ENCODE peak calls at places on chromosome 4, in nine cellular contexts. M, I, H, L, V, D, P, J and X are unnamed samples.

GRCh38 chr4:21811576-21811975 is 137.0 kb downstream of the KCNIP4 start:
- DNase-seq in M (no peak), I (no peak), H (no peak), L (no peak), V (no peak), D (no peak), P (no peak), J (peak; percentile 52), X (no peak)

GRCh38 chr4:37767019-37767418 is 59.5 kb upstream of the PGM2 start:
- DNase-seq in M (no peak), I (no peak), H (peak; percentile 18), L (no peak), V (no peak), D (no peak), P (no peak), J (no peak), X (no peak)

GRCh38 chr4:41967392-41967791 is 14.2 kb upstream of the DCAF4L1 start:
- DNase-seq in M (no peak), I (no peak), H (peak; percentile 88), L (no peak), V (no peak), D (no peak), P (peak; percentile 68), J (no peak), X (no peak)

GRCh38 chr4:75634281-75634680 is 4.0 kb upstream of the CDKL2 start:
- DNase-seq in M (no peak), I (no peak), H (no peak), L (no peak), V (no peak), D (no peak), P (no peak), J (no peak), X (no peak)

GRCh38 chr4:169383724-169384123 is 113.0 kb upstream of the SH3RF1 start:
- DNase-seq in M (no peak), I (no peak), H (peak; percentile 81), L (peak; percentile 98), V (no peak), D (no peak), P (peak; percentile 72), J (peak; percentile 87), X (peak; percentile 92)

GRCh38 chr4:14196141-14196540 is 568.6 kb upstream of the BOD1L1 start:
- DNase-seq in M (peak; percentile 43), I (no peak), H (peak; percentile 43), L (no peak), V (no peak), D (no peak), P (peak; percentile 73), J (no peak), X (no peak)

GRCh38 chr4:156329779-156330178 is 376.1 kb upstream of the CTSO start:
- DNase-seq in M (no peak), I (no peak), H (peak; percentile 43), L (no peak), V (no peak), D (no peak), P (peak; percentile 36), J (no peak), X (no peak)

GRCh38 chr4:158758142-158758541 is 10.7 kb upstream of the FNIP2 start:
- DNase-seq in M (no peak), I (no peak), H (no peak), L (no peak), V (no peak), D (no peak), P (no peak), J (peak; percentile 62), X (no peak)

GRCh38 chr4:12203945-12204344 is 775.3 kb upstream of the HS3ST1 start:
- DNase-seq in M (no peak), I (no peak), H (no peak), L (no peak), V (no peak), D (no peak), P (no peak), J (no peak), X (no peak)

GRCh38 chr4:85778809-85779124 is 303.8 kb downstream of the ARHGAP24 start:
- DNase-seq in M (no peak), I (no peak), H (no peak), L (no peak), V (no peak), D (no peak), P (peak; percentile 13), J (no peak), X (no peak)
- H3K4me3 ChIP-seq in M (no peak overlapping the region), I (peak overlapping the region; percentile 9), H (no peak overlapping the region), L (peak overlapping the region; percentile 45), V (peak overlapping the region; percentile 44), D (no peak overlapping the region), P (no peak overlapping the region), J (peak overlapping the region; percentile 45), X (peak overlapping the region; percentile 56)

GRCh38 chr4:1415681-1415981 is 9.4 kb upstream of the NKX1-1 start:
- DNase-seq in M (no peak), I (no peak), H (no peak), L (no peak), V (no peak), D (no peak), P (no peak), J (no peak), X (no peak)
- H3K4me3 ChIP-seq in M (no peak overlapping the region), I (no peak overlapping the region), H (no peak overlapping the region), L (no peak overlapping the region), V (no peak overlapping the region), D (no peak overlapping the region), P (no peak overlapping the region), J (no peak overlapping the region), X (no peak overlapping the region)

GRCh38 chr4:141499454-141499853 is 136.9 kb upstream of the IL15 start:
- DNase-seq in M (no peak), I (no peak), H (no peak), L (no peak), V (no peak), D (no peak), P (no peak), J (no peak), X (no peak)

GRCh38 chr4:141501395-141501794 is 135.0 kb upstream of the IL15 start:
- DNase-seq in M (no peak), I (no peak), H (peak; percentile 12), L (no peak), V (no peak), D (no peak), P (peak; percentile 6), J (no peak), X (peak; percentile 36)

GRCh38 chr4:141501931-141502330 is 134.5 kb upstream of the IL15 start:
- DNase-seq in M (no peak), I (no peak), H (peak; percentile 48), L (no peak), V (no peak), D (no peak), P (peak; percentile 29), J (no peak), X (peak; percentile 19)

GRCh38 chr4:141503260-141503659 is 133.1 kb upstream of the IL15 start:
- DNase-seq in M (no peak), I (no peak), H (no peak), L (no peak), V (no peak), D (no peak), P (no peak), J (no peak), X (no peak)

DNA sequence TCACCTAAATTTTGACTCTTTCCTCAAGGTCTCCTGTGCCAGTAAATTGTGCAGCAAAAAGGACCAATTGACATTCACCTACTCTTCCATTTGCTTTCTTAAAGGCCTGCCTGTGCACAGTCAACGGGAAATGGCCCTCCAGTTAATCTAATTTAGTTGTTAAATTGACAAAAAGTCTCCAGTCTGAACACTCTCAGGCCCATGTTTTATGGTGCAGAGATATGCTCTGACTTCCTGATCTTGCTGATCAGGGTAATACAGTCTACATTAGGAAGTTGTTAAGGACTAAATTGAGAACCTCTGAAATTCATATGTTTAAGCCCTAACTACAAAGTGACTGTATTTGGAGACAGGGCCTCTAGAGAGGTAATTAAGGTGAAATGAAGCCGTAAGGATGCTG is 133.6 kb upstream of the IL15 start:
- DNase-seq in M (no peak), I (no peak), H (no peak), L (no peak), V (no peak), D (no peak), P (no peak), J (no peak), X (no peak)
- H3K4me3 ChIP-seq in M (no peak overlapping the region), I (no peak overlapping the region), H (no peak overlapping the region), L (no peak overlapping the region), V (no peak overlapping the region), D (no peak overlapping the region), P (no peak overlapping the region), J (no peak overlapping the region), X (no peak overlapping the region)

GRCh38 chr4:80306255-80306654 is 29.3 kb upstream of the CFAP299 start:
- DNase-seq in M (no peak), I (no peak), H (peak; percentile 75), L (no peak), V (no peak), D (no peak), P (peak; percentile 58), J (no peak), X (no peak)

GRCh38 chr4:80308466-80308822 is 27.1 kb upstream of the CFAP299 start:
- DNase-seq in M (no peak), I (no peak), H (no peak), L (no peak), V (no peak), D (no peak), P (no peak), J (no peak), X (no peak)

GRCh38 chr4:80307774-80308465 is 27.6 kb upstream of the CFAP299 start:
- DNase-seq in M (no peak), I (no peak), H (peak; percentile 93), L (peak; percentile 37), V (no peak), D (no peak), P (peak; percentile 93), J (no peak), X (peak; percentile 47)

GRCh38 chr4:80305466-80305865 is 30.1 kb upstream of the CFAP299 start:
- DNase-seq in M (no peak), I (no peak), H (peak; percentile 68), L (no peak), V (no peak), D (no peak), P (peak; percentile 63), J (peak; percentile 62), X (no peak)

DNA sequence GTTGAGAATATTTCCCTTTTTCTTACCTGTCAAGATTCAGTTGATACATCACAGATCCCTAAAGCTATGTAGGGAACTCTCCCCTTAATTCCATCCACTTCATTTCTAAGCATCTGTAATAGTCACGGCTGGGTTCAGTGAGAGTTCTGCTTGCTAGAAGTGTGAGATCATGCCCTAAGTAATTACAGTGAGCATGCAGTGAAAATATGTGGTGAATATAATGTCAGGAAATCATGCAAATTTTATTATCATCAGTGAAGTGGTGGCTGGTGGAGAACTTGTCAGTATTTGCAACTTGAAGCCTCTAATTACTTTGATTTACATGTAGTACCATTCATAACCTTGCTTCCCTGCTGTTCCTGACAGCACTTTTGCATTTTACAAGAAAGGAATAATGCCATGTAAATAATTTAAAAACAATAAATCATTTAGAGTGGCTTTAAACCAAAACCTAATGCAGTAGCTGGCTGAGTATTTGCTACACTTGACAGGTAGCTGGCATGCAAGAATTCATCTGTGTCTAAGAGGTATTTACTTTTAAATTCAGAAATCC is 28.3 kb upstream of the CFAP299 start:
- DNase-seq in M (no peak), I (no peak), H (peak; percentile 78), L (peak; percentile 52), V (no peak), D (no peak), P (peak; percentile 71), J (no peak), X (no peak)
- H3K4me3 ChIP-seq in M (no peak overlapping the region), I (no peak overlapping the region), H (no peak overlapping the region), L (no peak overlapping the region), V (no peak overlapping the region), D (no peak overlapping the region), P (no peak overlapping the region), J (no peak overlapping the region), X (no peak overlapping the region)